ENCODE peak calls at places on chromosomes 7 and 10, in four cellular contexts. One of them, this sample, is unnamed.

GRCh38 chr10:84523509-84523908 is 195.1 kb downstream of the CCSER2 start:
- ATAC-seq in gastroesophageal sphincter: no peak
- ATAC-seq in T-helper 17 cell: no peak
- ATAC-seq in Right ventricle myocardium inferior: no peak
- ATAC-seq in this sample: no peak

GRCh38 chr10:104201636-104202035 is 30.5 kb downstream of the CFAP43 start:
- ATAC-seq in Right ventricle myocardium inferior: no peak
- ATAC-seq in gastroesophageal sphincter: no peak
- ATAC-seq in T-helper 17 cell: no peak
- ATAC-seq in this sample: no peak

GRCh38 chr10:119642556-119643111 is 8.5 kb upstream of the BAG3 start:
- ATAC-seq in Right ventricle myocardium inferior: no peak
- ATAC-seq in T-helper 17 cell: peak
- ATAC-seq in gastroesophageal sphincter: no peak
- ATAC-seq in this sample: no peak

GRCh38 chr10:30805061-30805460 is 175.5 kb upstream of the LYZL2 start:
- ATAC-seq in Right ventricle myocardium inferior: no peak
- ATAC-seq in T-helper 17 cell: no peak
- ATAC-seq in gastroesophageal sphincter: no peak
- ATAC-seq in this sample: no peak

GRCh38 chr7:39750253-39750994 is 127.1 kb downstream of the RALA start:
- ATAC-seq in gastroesophageal sphincter: no peak
- ATAC-seq in Right ventricle myocardium inferior: no peak
- ATAC-seq in T-helper 17 cell: no peak
- ATAC-seq in this sample: no peak

GRCh38 chr7:1231214-1232102 is 1.2 kb upstream of the UNCX start:
- ATAC-seq in T-helper 17 cell: no peak
- ATAC-seq in gastroesophageal sphincter: no peak
- ATAC-seq in Right ventricle myocardium inferior: no peak
- ATAC-seq in this sample: no peak

GRCh38 chr10:47276576-47277351 is 23.2 kb upstream of the GDF10 start:
- ATAC-seq in gastroesophageal sphincter: no peak
- ATAC-seq in T-helper 17 cell: no peak
- ATAC-seq in Right ventricle myocardium inferior: peak
- ATAC-seq in this sample: peak

GRCh38 chr10:97353945-97354344 is 19.4 kb upstream of the FRAT2 start:
- ATAC-seq in gastroesophageal sphincter: no peak
- ATAC-seq in T-helper 17 cell: no peak
- ATAC-seq in Right ventricle myocardium inferior: no peak
- ATAC-seq in this sample: no peak

GRCh38 chr7:149874644-149875028 is 867 bp downstream of the ATP6V0E2 start:
- ATAC-seq in Right ventricle myocardium inferior: no peak
- ATAC-seq in T-helper 17 cell: no peak
- ATAC-seq in gastroesophageal sphincter: no peak
- ATAC-seq in this sample: no peak

GRCh38 chr7:128168667-128169210 is 72.3 kb upstream of the LEP start:
- ATAC-seq in T-helper 17 cell: no peak
- ATAC-seq in gastroesophageal sphincter: no peak
- ATAC-seq in Right ventricle myocardium inferior: no peak
- ATAC-seq in this sample: no peak

GRCh38 chr7:65037740-65038678 is 31.5 kb upstream of the ERV3-1 start:
- ATAC-seq in Right ventricle myocardium inferior: peak
- ATAC-seq in T-helper 17 cell: peak
- ATAC-seq in gastroesophageal sphincter: peak
- ATAC-seq in this sample: peak

GRCh38 chr7:87226495-87226894 is 7.0 kb upstream of the TMEM243 start:
- ATAC-seq in T-helper 17 cell: no peak
- ATAC-seq in Right ventricle myocardium inferior: no peak
- ATAC-seq in gastroesophageal sphincter: no peak
- ATAC-seq in this sample: peak

GRCh38 chr10:60650272-60650800 is 127.9 kb upstream of the CDK1 start:
- ATAC-seq in T-helper 17 cell: no peak
- ATAC-seq in Right ventricle myocardium inferior: no peak
- ATAC-seq in gastroesophageal sphincter: no peak
- ATAC-seq in this sample: no peak

GRCh38 chr10:96249264-96249663 is 22.1 kb downstream of the BLNK start:
- ATAC-seq in gastroesophageal sphincter: no peak
- ATAC-seq in T-helper 17 cell: no peak
- ATAC-seq in Right ventricle myocardium inferior: no peak
- ATAC-seq in this sample: no peak

GRCh38 chr7:82810558-82811259 is 352.0 kb downstream of the PCLO start:
- ATAC-seq in Right ventricle myocardium inferior: no peak
- ATAC-seq in T-helper 17 cell: no peak
- ATAC-seq in gastroesophageal sphincter: no peak
- ATAC-seq in this sample: no peak

GRCh38 chr10:42952931-42953683 is 123.8 kb upstream of the RET start:
- ATAC-seq in gastroesophageal sphincter: no peak
- ATAC-seq in T-helper 17 cell: no peak
- ATAC-seq in Right ventricle myocardium inferior: no peak
- ATAC-seq in this sample: no peak

GRCh38 chr10:33860994-33861393 is 526.5 kb upstream of the NRP1 start:
- ATAC-seq in T-helper 17 cell: no peak
- ATAC-seq in Right ventricle myocardium inferior: no peak
- ATAC-seq in gastroesophageal sphincter: no peak
- ATAC-seq in this sample: no peak

GRCh38 chr10:84908491-84908890 is 580.1 kb downstream of the CCSER2 start:
- ATAC-seq in gastroesophageal sphincter: no peak
- ATAC-seq in Right ventricle myocardium inferior: peak
- ATAC-seq in T-helper 17 cell: no peak
- ATAC-seq in this sample: no peak

GRCh38 chr7:72818663-72819366 is 9.2 kb downstream of the TYW1B start:
- ATAC-seq in T-helper 17 cell: no peak
- ATAC-seq in Right ventricle myocardium inferior: no peak
- ATAC-seq in gastroesophageal sphincter: no peak
- ATAC-seq in this sample: no peak

GRCh38 chr7:143426479-143427142 is 16.6 kb upstream of the TAS2R60 start:
- ATAC-seq in Right ventricle myocardium inferior: no peak
- ATAC-seq in T-helper 17 cell: no peak
- ATAC-seq in gastroesophageal sphincter: no peak
- ATAC-seq in this sample: no peak

GRCh38 chr7:30702200-30702599 is 19.9 kb upstream of the CRHR2 start:
- ATAC-seq in T-helper 17 cell: peak
- ATAC-seq in Right ventricle myocardium inferior: no peak
- ATAC-seq in gastroesophageal sphincter: no peak
- ATAC-seq in this sample: no peak

GRCh38 chr7:16063691-16064090 is 357.6 kb downstream of the CRPPA start:
- ATAC-seq in Right ventricle myocardium inferior: peak
- ATAC-seq in T-helper 17 cell: no peak
- ATAC-seq in gastroesophageal sphincter: no peak
- ATAC-seq in this sample: no peak